ENCODE peak calls at places on chromosomes 1 and 21, in four cellular contexts. One of them, this sample, is unnamed.
A peak's percentile ranks its signal among the peaks of the same experiment; 100 is the strongest.

GRCh38 chr1:166174108-166174507 is 7.3 kb upstream of the FAM78B start:
- DNase-seq in dorsolateral prefrontal cortex: no peak
- DNase-seq in esophagus squamous epithelium: no peak
- DNase-seq in iris pigment epithelial cell: no peak
- DNase-seq in this sample: no peak

GRCh38 chr1:50704126-50704525 is 255.9 kb downstream of the FAF1 start:
- DNase-seq in esophagus squamous epithelium: no peak
- DNase-seq in iris pigment epithelial cell: peak; percentile 34
- DNase-seq in dorsolateral prefrontal cortex: no peak
- DNase-seq in this sample: no peak

GRCh38 chr1:2888281-2888845 is 86.9 kb upstream of the TTC34 start:
- DNase-seq in iris pigment epithelial cell: no peak
- DNase-seq in esophagus squamous epithelium: no peak
- DNase-seq in dorsolateral prefrontal cortex: no peak
- DNase-seq in this sample: no peak

GRCh38 chr1:21857142-21857839 is 45.2 kb downstream of the LDLRAD2 start:
- DNase-seq in iris pigment epithelial cell: peak; percentile 19
- DNase-seq in dorsolateral prefrontal cortex: no peak
- DNase-seq in esophagus squamous epithelium: no peak
- DNase-seq in this sample: no peak

GRCh38 chr1:155938220-155938627 is 3.2 kb upstream of the RXFP4 start:
- DNase-seq in dorsolateral prefrontal cortex: no peak
- DNase-seq in esophagus squamous epithelium: no peak
- DNase-seq in iris pigment epithelial cell: peak; percentile 63
- DNase-seq in this sample: no peak

GRCh38 chr1:14366361-14367018 is 232.0 kb upstream of the KAZN start:
- DNase-seq in iris pigment epithelial cell: no peak
- DNase-seq in dorsolateral prefrontal cortex: peak; percentile 49
- DNase-seq in esophagus squamous epithelium: no peak
- DNase-seq in this sample: no peak

GRCh38 chr1:119774746-119775495 is 6.2 kb upstream of the HMGCS2 start:
- DNase-seq in dorsolateral prefrontal cortex: no peak
- DNase-seq in iris pigment epithelial cell: no peak
- DNase-seq in esophagus squamous epithelium: no peak
- DNase-seq in this sample: no peak

GRCh38 chr1:236627717-236628116 is 23.4 kb upstream of the HEATR1 start:
- DNase-seq in dorsolateral prefrontal cortex: no peak
- DNase-seq in esophagus squamous epithelium: no peak
- DNase-seq in iris pigment epithelial cell: no peak
- DNase-seq in this sample: no peak

GRCh38 chr1:208010070-208010469 is 99.1 kb upstream of the CD34 start:
- DNase-seq in dorsolateral prefrontal cortex: no peak
- DNase-seq in iris pigment epithelial cell: no peak
- DNase-seq in esophagus squamous epithelium: no peak
- DNase-seq in this sample: no peak

GRCh38 chr1:22969224-22969829 is 3.3 kb downstream of the LACTBL1 start:
- DNase-seq in esophagus squamous epithelium: no peak
- DNase-seq in iris pigment epithelial cell: peak; percentile 95
- DNase-seq in dorsolateral prefrontal cortex: no peak
- DNase-seq in this sample: no peak

GRCh38 chr1:31815752-31816484 is at the start of gene SPOCD1:
- DNase-seq in iris pigment epithelial cell: peak; percentile 82
- DNase-seq in esophagus squamous epithelium: peak; percentile 23
- DNase-seq in dorsolateral prefrontal cortex: no peak
- DNase-seq in this sample: peak; percentile 63

GRCh38 chr1:16721871-16722641 is 18.3 kb upstream of the RNU1-4 start:
- DNase-seq in iris pigment epithelial cell: no peak
- DNase-seq in esophagus squamous epithelium: no peak
- DNase-seq in dorsolateral prefrontal cortex: no peak
- DNase-seq in this sample: no peak

GRCh38 chr1:235105051-235106043 is 23.3 kb downstream of the TOMM20 start:
- DNase-seq in dorsolateral prefrontal cortex: no peak
- DNase-seq in iris pigment epithelial cell: peak; percentile 20
- DNase-seq in esophagus squamous epithelium: no peak
- DNase-seq in this sample: no peak

GRCh38 chr21:25234857-25235801 is 372.2 kb downstream of the MRPL39 start:
- DNase-seq in iris pigment epithelial cell: no peak
- DNase-seq in esophagus squamous epithelium: no peak
- DNase-seq in dorsolateral prefrontal cortex: no peak
- DNase-seq in this sample: no peak

GRCh38 chr1:1437904-1438376 is 2.5 kb downstream of the VWA1 start:
- DNase-seq in dorsolateral prefrontal cortex: no peak
- DNase-seq in esophagus squamous epithelium: no peak
- DNase-seq in iris pigment epithelial cell: no peak
- DNase-seq in this sample: no peak

GRCh38 chr1:101221945-101222429 is 14.8 kb upstream of the S1PR1 start:
- DNase-seq in dorsolateral prefrontal cortex: no peak
- DNase-seq in iris pigment epithelial cell: no peak
- DNase-seq in esophagus squamous epithelium: no peak
- DNase-seq in this sample: no peak

GRCh38 chr1:38135621-38136414 is 89.2 kb upstream of the POU3F1 start:
- DNase-seq in iris pigment epithelial cell: no peak
- DNase-seq in esophagus squamous epithelium: no peak
- DNase-seq in dorsolateral prefrontal cortex: no peak
- DNase-seq in this sample: no peak

GRCh38 chr1:24450857-24451397 is 35.3 kb downstream of the NIPAL3 start:
- DNase-seq in iris pigment epithelial cell: no peak
- DNase-seq in dorsolateral prefrontal cortex: no peak
- DNase-seq in esophagus squamous epithelium: no peak
- DNase-seq in this sample: no peak

GRCh38 chr1:37890378-37891014 is 31.1 kb upstream of the MTF1 start:
- DNase-seq in iris pigment epithelial cell: peak; percentile 61
- DNase-seq in dorsolateral prefrontal cortex: no peak
- DNase-seq in esophagus squamous epithelium: no peak
- DNase-seq in this sample: no peak

GRCh38 chr1:86860020-86860419 is 53.9 kb downstream of the SELENOF start:
- DNase-seq in iris pigment epithelial cell: no peak
- DNase-seq in dorsolateral prefrontal cortex: no peak
- DNase-seq in esophagus squamous epithelium: no peak
- DNase-seq in this sample: no peak

GRCh38 chr1:183907106-183907505 is 102.2 kb downstream of the RGL1 start:
- DNase-seq in iris pigment epithelial cell: peak; percentile 28
- DNase-seq in dorsolateral prefrontal cortex: no peak
- DNase-seq in esophagus squamous epithelium: no peak
- DNase-seq in this sample: no peak

GRCh38 chr1:64315402-64315801 is 112.0 kb downstream of the UBE2U start:
- DNase-seq in esophagus squamous epithelium: no peak
- DNase-seq in iris pigment epithelial cell: no peak
- DNase-seq in dorsolateral prefrontal cortex: no peak
- DNase-seq in this sample: no peak

GRCh38 chr1:67708606-67709005 is 23.6 kb downstream of the GADD45A start:
- DNase-seq in iris pigment epithelial cell: no peak
- DNase-seq in esophagus squamous epithelium: no peak
- DNase-seq in dorsolateral prefrontal cortex: no peak
- DNase-seq in this sample: no peak

GRCh38 chr1:171545523-171545922 is 60.2 kb downstream of the PRRC2C start:
- DNase-seq in iris pigment epithelial cell: no peak
- DNase-seq in dorsolateral prefrontal cortex: no peak
- DNase-seq in esophagus squamous epithelium: no peak
- DNase-seq in this sample: no peak

GRCh38 chr1:213008564-213008963 is 7.1 kb downstream of the ANGEL2 start:
- DNase-seq in dorsolateral prefrontal cortex: no peak
- DNase-seq in esophagus squamous epithelium: no peak
- DNase-seq in iris pigment epithelial cell: no peak
- DNase-seq in this sample: no peak

GRCh38 chr1:116881879-116882520 is 27.7 kb upstream of the PTGFRN start:
- DNase-seq in iris pigment epithelial cell: peak; percentile 56
- DNase-seq in esophagus squamous epithelium: no peak
- DNase-seq in dorsolateral prefrontal cortex: no peak
- DNase-seq in this sample: no peak

GRCh38 chr1:57101171-57101570 is 135.4 kb upstream of the C8B start:
- DNase-seq in dorsolateral prefrontal cortex: no peak
- DNase-seq in esophagus squamous epithelium: no peak
- DNase-seq in iris pigment epithelial cell: no peak
- DNase-seq in this sample: no peak

GRCh38 chr1:234833118-234833517 is 223.1 kb upstream of the IRF2BP2 start:
- DNase-seq in dorsolateral prefrontal cortex: no peak
- DNase-seq in esophagus squamous epithelium: no peak
- DNase-seq in iris pigment epithelial cell: no peak
- DNase-seq in this sample: no peak

GRCh38 chr1:157369808-157370521 is 182.3 kb downstream of the FCRL5 start:
- DNase-seq in dorsolateral prefrontal cortex: no peak
- DNase-seq in esophagus squamous epithelium: no peak
- DNase-seq in iris pigment epithelial cell: peak; percentile 46
- DNase-seq in this sample: no peak

GRCh38 chr1:223775711-223776074 is 63.4 kb downstream of the CAPN2 start:
- DNase-seq in dorsolateral prefrontal cortex: no peak
- DNase-seq in iris pigment epithelial cell: no peak
- DNase-seq in esophagus squamous epithelium: no peak
- DNase-seq in this sample: no peak

GRCh38 chr1:234214911-234215892 is 158.1 kb upstream of the COA6 start:
- DNase-seq in esophagus squamous epithelium: no peak
- DNase-seq in iris pigment epithelial cell: no peak
- DNase-seq in dorsolateral prefrontal cortex: no peak
- DNase-seq in this sample: no peak

GRCh38 chr1:8822383-8823294 is 5.2 kb upstream of the RERE start:
- DNase-seq in esophagus squamous epithelium: no peak
- DNase-seq in dorsolateral prefrontal cortex: no peak
- DNase-seq in iris pigment epithelial cell: peak; percentile 82
- DNase-seq in this sample: no peak

GRCh38 chr1:183363967-183364366 is 54.2 kb downstream of the NMNAT2 start:
- DNase-seq in iris pigment epithelial cell: peak; percentile 59
- DNase-seq in esophagus squamous epithelium: no peak
- DNase-seq in dorsolateral prefrontal cortex: no peak
- DNase-seq in this sample: no peak

GRCh38 chr1:209758360-209758759 is 2.5 kb downstream of the TRAF3IP3 start:
- DNase-seq in iris pigment epithelial cell: no peak
- DNase-seq in dorsolateral prefrontal cortex: no peak
- DNase-seq in esophagus squamous epithelium: no peak
- DNase-seq in this sample: no peak

GRCh38 chr1:235078927-235079381 is 49.7 kb downstream of the TOMM20 start:
- DNase-seq in iris pigment epithelial cell: peak; percentile 72
- DNase-seq in esophagus squamous epithelium: no peak
- DNase-seq in dorsolateral prefrontal cortex: no peak
- DNase-seq in this sample: no peak

GRCh38 chr1:33350611-33351280 is 29.8 kb upstream of the A3GALT2 start:
- DNase-seq in esophagus squamous epithelium: no peak
- DNase-seq in dorsolateral prefrontal cortex: no peak
- DNase-seq in iris pigment epithelial cell: peak; percentile 21
- DNase-seq in this sample: no peak